ENCODE peak calls at places on chromosome 11, in nine cellular contexts. J is CD4-positive, CD25-positive, alpha-beta regulatory T cell; O is body of pancreas; Y is neuronal stem cell; E is mesendoderm; P is colonic mucosa; M is heart left ventricle; A is sigmoid colon; W is stomach. R is an unnamed sample. For H3K36me3, the result is how much of the 10 kb centered on the place peaks cover.

GRCh38 chr11:605286-606129 is 10.2 kb downstream of the IRF7 start:
- DNase-seq in J (no peak), O (no peak), Y (no peak), E (no peak), P (no peak), M (no peak), A (no peak), W (no peak), R (no peak)

GRCh38 chr11:36239636-36240035 is 49.6 kb downstream of the COMMD9 start:
- DNase-seq in J (no peak), O (no peak), Y (no peak), E (no peak), P (no peak), M (no peak), A (no peak), W (no peak), R (no peak)

GRCh38 chr11:12090061-12090572 is 20.3 kb upstream of the MICAL2 start:
- DNase-seq in J (no peak), O (no peak), Y (no peak), E (peak), P (peak), M (no peak), A (no peak), W (no peak), R (no peak)

GRCh38 chr11:37343279-37343678 is 745.2 kb upstream of the RAG2 start:
- DNase-seq in J (no peak), O (no peak), Y (no peak), E (no peak), P (no peak), M (no peak), A (no peak), W (no peak), R (no peak)

GRCh38 chr11:131190446-131190845 is 180.0 kb upstream of the NTM start:
- DNase-seq in J (no peak), O (no peak), Y (no peak), E (no peak), P (no peak), M (no peak), A (no peak), W (no peak), R (no peak)

GRCh38 chr11:72970557-72971118 is 156.4 kb downstream of the ATG16L2 start:
- DNase-seq in J (no peak), O (no peak), Y (no peak), E (no peak), P (no peak), M (no peak), A (no peak), W (no peak), R (no peak)

GRCh38 chr11:98227266-98227665 is 793.5 kb upstream of the CNTN5 start:
- DNase-seq in J (no peak), O (no peak), Y (no peak), E (no peak), P (no peak), M (no peak), A (no peak), W (no peak), R (no peak)

GRCh38 chr11:215581-216037 is 8.1 kb downstream of the RIC8A start:
- DNase-seq in J (no peak), O (no peak), Y (no peak), E (peak), P (no peak), M (no peak), A (peak), W (peak), R (no peak)

GRCh38 chr11:46047520-46047919 is 73.7 kb downstream of the PHF21A start:
- DNase-seq in J (no peak), O (no peak), Y (no peak), E (no peak), P (no peak), M (no peak), A (no peak), W (no peak), R (no peak)

GRCh38 chr11:134126197-134126822 is 57.4 kb downstream of the JAM3 start:
- DNase-seq in J (no peak), O (no peak), Y (no peak), E (peak), P (no peak), M (no peak), A (no peak), W (no peak), R (no peak)
- H3K36me3 ChIP-seq in J (under half), O (under half), Y (under half), E (under half), P (under half), M (under half), A (under half), W (under half), R (under half)

GRCh38 chr11:47165294-47165840 is 11.3 kb downstream of the ARFGAP2 start:
- DNase-seq in J (no peak), O (no peak), Y (no peak), E (no peak), P (no peak), M (no peak), A (no peak), W (no peak), R (no peak)
- H3K36me3 ChIP-seq in J (half or more), O (under half), Y (half or more), E (under half), P (under half), M (half or more), A (half or more), W (half or more), R (under half)

GRCh38 chr11:28170759-28171158 is 62.6 kb downstream of the METTL15 start:
- DNase-seq in J (no peak), O (no peak), Y (no peak), E (no peak), P (no peak), M (no peak), A (no peak), W (no peak), R (no peak)
- H3K36me3 ChIP-seq in J (under half), O (under half), Y (under half), E (under half), P (under half), M (under half), A (under half), W (under half), R (under half)

DNA sequence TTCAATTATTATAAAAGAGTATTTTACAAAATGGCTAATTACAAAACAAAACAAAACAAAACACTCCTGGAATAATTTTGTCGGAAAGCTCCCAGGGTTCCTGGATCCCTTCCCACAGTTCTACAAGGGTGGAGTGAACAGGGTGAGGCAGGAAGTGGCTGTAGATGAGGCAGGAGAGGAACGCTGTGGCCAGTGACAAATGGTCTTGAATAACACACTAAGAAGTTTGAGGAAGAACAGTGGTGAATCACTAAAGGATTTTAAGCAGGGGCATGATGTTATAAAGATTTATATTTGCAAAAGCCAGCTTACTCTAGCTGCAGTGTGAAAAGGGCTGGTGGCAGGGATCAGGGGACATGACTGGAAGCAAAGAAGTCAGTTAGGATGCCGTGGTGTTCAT is 33.8 kb upstream of the APOA1 start:
- DNase-seq in J (no peak), O (no peak), Y (no peak), E (no peak), P (no peak), M (peak), A (no peak), W (no peak), R (no peak)
- H3K36me3 ChIP-seq in J (half or more), O (under half), Y (under half), E (under half), P (under half), M (under half), A (half or more), W (half or more), R (under half)

GRCh38 chr11:64911689-64912088 is 5.3 kb downstream of the ATG2A start:
- DNase-seq in J (no peak), O (no peak), Y (no peak), E (no peak), P (no peak), M (no peak), A (no peak), W (no peak), R (no peak)
- H3K36me3 ChIP-seq in J (half or more), O (under half), Y (under half), E (under half), P (under half), M (under half), A (half or more), W (half or more), R (under half)

GRCh38 chr11:68574308-68574707 is 110.0 kb upstream of the GAL start:
- DNase-seq in J (no peak), O (no peak), Y (no peak), E (no peak), P (no peak), M (no peak), A (no peak), W (no peak), R (no peak)
- H3K36me3 ChIP-seq in J (half or more), O (under half), Y (under half), E (under half), P (under half), M (under half), A (half or more), W (half or more), R (under half)

GRCh38 chr11:118620529-118621070 is 13.2 kb downstream of the PHLDB1 start:
- DNase-seq in J (no peak), O (peak), Y (no peak), E (no peak), P (no peak), M (peak), A (no peak), W (no peak), R (no peak)
- H3K36me3 ChIP-seq in J (under half), O (under half), Y (under half), E (under half), P (under half), M (under half), A (under half), W (under half), R (under half)

GRCh38 chr11:62880231-62880802 is 379 bp upstream of the SLC3A2 start:
- DNase-seq in J (no peak), O (peak), Y (no peak), E (no peak), P (no peak), M (no peak), A (no peak), W (no peak), R (peak)
- H3K36me3 ChIP-seq in J (under half), O (under half), Y (under half), E (under half), P (under half), M (under half), A (under half), W (under half), R (under half)

R was measured in testis.